ENCODE peak calls at places on chromosome 7, in seven cellular contexts. E, G, Z, J, N, M and S are unnamed samples.

GRCh38 chr7:108723343-108723957 is 153.8 kb downstream of the DNAJB9 start:
- DNase-seq in G (no peak), J (peak), Z (no peak), E (no peak), N (peak), M (no peak), S (no peak)

GRCh38 chr7:106788637-106789036 is 76.4 kb upstream of the PIK3CG start:
- DNase-seq in J (no peak), M (no peak), E (no peak), G (no peak), N (no peak), Z (no peak), S (no peak)

GRCh38 chr7:44213872-44214595 is 13.3 kb downstream of the YKT6 start:
- DNase-seq in E (peak), N (peak), Z (no peak), G (no peak), J (peak), M (peak), S (peak)

GRCh38 chr7:152144557-152145245 is 119.2 kb downstream of the GALNT11 start:
- DNase-seq in N (no peak), J (no peak), E (no peak), G (no peak), M (no peak), Z (no peak), S (no peak)

GRCh38 chr7:3289996-3290395 is 11.1 kb upstream of the SDK1 start:
- DNase-seq in Z (no peak), M (no peak), J (no peak), E (no peak), G (no peak), N (no peak), S (peak)

GRCh38 chr7:47948096-47948790 is at the start of gene PKD1L1:
- DNase-seq in N (no peak), G (no peak), E (no peak), Z (no peak), M (no peak), J (no peak), S (no peak)

GRCh38 chr7:97019710-97020109 is 4.9 kb downstream of the DLX5 start:
- DNase-seq in J (no peak), E (no peak), G (no peak), Z (no peak), M (no peak), N (peak), S (no peak)

GRCh38 chr7:31553636-31554035 is 39.7 kb downstream of the ITPRID1 start:
- DNase-seq in G (no peak), Z (no peak), M (no peak), E (no peak), J (no peak), N (no peak), S (no peak)

GRCh38 chr7:67056683-67057082 is 60.0 kb downstream of the TYW1 start:
- DNase-seq in Z (no peak), M (no peak), N (no peak), J (no peak), E (no peak), G (no peak), S (no peak)

GRCh38 chr7:40234046-40234445 is 99.2 kb downstream of the SUGCT start:
- DNase-seq in E (no peak), J (no peak), N (no peak), G (no peak), M (no peak), Z (no peak), S (no peak)